ENCODE peak calls at places on chromosome 22, in eight cellular contexts. P is GDM1; T is memory B cell; L is RWPE2; V is C1 segment of cervical spinal cord; Z is GM23338; O is NCI-H1930; Y is stimulated activated CD4-positive, alpha-beta T cell treated with anti-CD3 and anti-CD28 coated beads, Interleukin-2, amount 100 ng/mL, for 24 hours. U is an unnamed sample.

GRCh38 chr22:22410677-22411076 is 97.9 kb downstream of the ZNF280B start:
- DNase-seq in O (no peak), P (no peak), Y (no peak), Z (no peak), L (no peak), T (no peak), V (no peak), U (no peak)

GRCh38 chr22:48464246-48464645 is 1363.4 kb downstream of the BRD1 start:
- DNase-seq in O (no peak), L (no peak), V (no peak), T (no peak), Y (no peak), Z (no peak), P (no peak), U (no peak)

GRCh38 chr22:49691256-49691655 is 136.4 kb downstream of the BRD1 start:
- DNase-seq in Y (no peak), T (no peak), Z (no peak), P (no peak), L (no peak), O (no peak), V (no peak), U (no peak)

GRCh38 chr22:40498454-40499186 is 128.2 kb downstream of the SGSM3 start:
- DNase-seq in T (no peak), P (no peak), O (no peak), L (peak), Z (peak), V (no peak), Y (no peak), U (no peak)

GRCh38 chr22:37501610-37502341 is 15.6 kb upstream of the MFNG start:
- DNase-seq in O (no peak), L (no peak), Y (no peak), Z (no peak), V (no peak), P (no peak), T (no peak), U (no peak)

GRCh38 chr22:28582806-28583205 is 96.8 kb downstream of the TTC28 start:
- DNase-seq in L (no peak), Y (no peak), V (no peak), T (no peak), P (no peak), O (no peak), Z (peak), U (no peak)

GRCh38 chr22:17368727-17369552 is at the start of gene CECR2:
- DNase-seq in V (peak), Z (peak), O (peak), T (peak), Y (peak), P (no peak), L (no peak), U (no peak)

GRCh38 chr22:42639541-42640241 is 710 bp downstream of the ATP5MGL start:
- DNase-seq in V (no peak), P (no peak), L (no peak), O (no peak), Z (no peak), Y (no peak), T (no peak), U (no peak)

GRCh38 chr22:32555546-32555945 is 80.9 kb downstream of the FBXO7 start:
- DNase-seq in T (no peak), L (no peak), V (no peak), Z (no peak), P (no peak), O (no peak), Y (no peak), U (no peak)

GRCh38 chr22:48907591-48907990 is 920.1 kb downstream of the BRD1 start:
- DNase-seq in Y (no peak), T (no peak), P (no peak), O (no peak), Z (no peak), L (no peak), V (no peak), U (no peak)

U was measured in GM18507.